ENCODE peak calls at places on chromosomes 12 and 14, in four cellular contexts. P is H7; T is CD4-positive, alpha-beta memory T cell; B is astrocyte of the spinal cord. S is an unnamed sample.

GRCh38 chr12:112847708-112848337 is 56.3 kb downstream of the RPH3A start:
- DNase-seq in P (peak; percentile 78), T (no peak), B (no peak), S (no peak)

GRCh38 chr14:75861161-75861621 is 120.6 kb downstream of the TGFB3 start:
- DNase-seq in P (peak; percentile 32), T (no peak), B (peak; percentile 52), S (no peak)

GRCh38 chr12:93673084-93673483 is 4.1 kb upstream of the CRADD start:
- DNase-seq in P (no peak), T (no peak), B (no peak), S (no peak)

GRCh38 chr14:29310757-29311156 is 544.2 kb downstream of the FOXG1 start:
- DNase-seq in P (no peak), T (no peak), B (peak; percentile 52), S (no peak)

GRCh38 chr12:1410794-1411193 is 183.6 kb downstream of the FBXL14 start:
- DNase-seq in P (no peak), T (no peak), B (no peak), S (no peak)

GRCh38 chr14:57937681-57938080 is 71.8 kb upstream of the SLC35F4 start:
- DNase-seq in P (no peak), T (no peak), B (no peak), S (no peak)

GRCh38 chr12:32155911-32156585 is 49.4 kb downstream of the BICD1 start:
- DNase-seq in P (no peak), T (no peak), B (no peak), S (no peak)

GRCh38 chr12:22709292-22709691 is 84.3 kb downstream of the ETNK1 start:
- DNase-seq in P (peak; percentile 52), T (no peak), B (peak; percentile 26), S (peak; percentile 21)

GRCh38 chr14:22994762-22995275 is 12.5 kb upstream of the AJUBA start:
- DNase-seq in P (peak; percentile 71), T (peak; percentile 29), B (peak; percentile 53), S (peak; percentile 60)

GRCh38 chr12:38961683-38962082 is 56.3 kb upstream of the CPNE8 start:
- DNase-seq in P (peak; percentile 16), T (no peak), B (no peak), S (no peak)
- H3K4me3 ChIP-seq in P (no peak overlapping the region), T (no peak overlapping the region), B (no peak overlapping the region), S (no peak overlapping the region)

GRCh38 chr12:95545731-95546490 is 5.4 kb downstream of the USP44 start:
- DNase-seq in P (no peak), T (no peak), B (no peak), S (no peak)

GRCh38 chr12:95546491-95546813 is 4.8 kb downstream of the USP44 start:
- DNase-seq in P (peak; percentile 33), T (no peak), B (no peak), S (no peak)

GRCh38 chr12:95543305-95543704 is 8.0 kb downstream of the USP44 start:
- DNase-seq in P (no peak), T (no peak), B (no peak), S (no peak)

GRCh38 chr12:95545303-95545702 is 6.0 kb downstream of the USP44 start:
- DNase-seq in P (no peak), T (no peak), B (no peak), S (no peak)

GRCh38 chr12:95544756-95545155 is 6.5 kb downstream of the USP44 start:
- DNase-seq in P (no peak), T (no peak), B (no peak), S (no peak)
- H3K4me3 ChIP-seq in P (no peak overlapping the region), T (no peak overlapping the region), B (no peak overlapping the region), S (no peak overlapping the region)

GRCh38 chr14:60634153-60634552 is 15.1 kb downstream of the SIX1 start:
- DNase-seq in P (no peak), T (no peak), B (no peak), S (no peak)

GRCh38 chr14:60640859-60641721 is 8.2 kb downstream of the SIX1 start:
- DNase-seq in P (peak; percentile 42), T (no peak), B (no peak), S (no peak)

GRCh38 chr14:60639677-60640076 is 9.6 kb downstream of the SIX1 start:
- DNase-seq in P (no peak), T (no peak), B (no peak), S (no peak)

GRCh38 chr14:60637138-60637489 is 12.2 kb downstream of the SIX1 start:
- DNase-seq in P (no peak), T (no peak), B (no peak), S (no peak)

GRCh38 chr14:60637490-60638452 is 11.5 kb downstream of the SIX1 start:
- DNase-seq in P (peak; percentile 89), T (no peak), B (peak; percentile 66), S (no peak)
- H3K4me3 ChIP-seq in P (peak overlapping the region; percentile 47), T (no peak overlapping the region), B (no peak overlapping the region), S (no peak overlapping the region)

GRCh38 chr12:7638764-7639570 is 26.7 kb downstream of the APOBEC1 start:
- DNase-seq in P (peak; percentile 77), T (peak; percentile 85), B (peak; percentile 84), S (peak; percentile 93)
- H3K4me3 ChIP-seq in P (peak overlapping the region; percentile 39), T (no peak overlapping the region), B (peak overlapping the region; percentile 14), S (no peak overlapping the region)

GRCh38 chr14:35123388-35123703 is 994 bp downstream of the PRORP start:
- DNase-seq in P (no peak), T (no peak), B (no peak), S (no peak)

GRCh38 chr14:35121887-35122695 is at the start of the genes PPP2R3C and PRORP:
- DNase-seq in P (peak; percentile 92), T (peak; percentile 93), B (peak; percentile 97), S (peak; percentile 97)

GRCh38 chr14:35121026-35121886 is 534 bp downstream of the PPP2R3C start:
- DNase-seq in P (no peak), T (no peak), B (no peak), S (no peak)

GRCh38 chr14:35122696-35123387 is 490 bp downstream of the PRORP start:
- DNase-seq in P (peak; percentile 10), T (no peak), B (peak; percentile 61), S (peak; percentile 34)

GRCh38 chr14:35124127-35124526 is 1.8 kb downstream of the PRORP start:
- DNase-seq in P (no peak), T (no peak), B (no peak), S (no peak)
- H3K4me3 ChIP-seq in P (no peak overlapping the region), T (no peak overlapping the region), B (no peak overlapping the region), S (peak overlapping the region; percentile 85)

GRCh38 chr14:100838493-100839440 is 12.8 kb downstream of the MEG3 start:
- DNase-seq in P (no peak), T (no peak), B (no peak), S (no peak)
- H3K4me3 ChIP-seq in P (no peak overlapping the region), T (no peak overlapping the region), B (no peak overlapping the region), S (no peak overlapping the region)

GRCh38 chr14:71597289-71597920 is 334.8 kb upstream of the RGS6 start:
- DNase-seq in P (no peak), T (no peak), B (no peak), S (no peak)
- H3K4me3 ChIP-seq in P (no peak overlapping the region), T (no peak overlapping the region), B (no peak overlapping the region), S (no peak overlapping the region)